ENCODE peak calls at places on chromosome 2, in eight cellular contexts. N, D, V, I, G, J, A and W are unnamed samples.

GRCh38 chr2:69241039-69241586 is 145.9 kb downstream of the GFPT1 start:
- DNase-seq in J (no peak), G (no peak), A (no peak), D (no peak), V (no peak), I (no peak), N (no peak), W (peak; percentile 42)

GRCh38 chr2:15383695-15384350 is 177.3 kb downstream of the NBAS start:
- DNase-seq in N (peak; percentile 51), J (no peak), I (no peak), D (no peak), V (no peak), G (no peak), A (no peak), W (no peak)

GRCh38 chr2:120746179-120746549 is 10.5 kb downstream of the GLI2 start:
- DNase-seq in D (no peak), A (no peak), J (no peak), I (no peak), G (no peak), V (no peak), N (no peak), W (peak; percentile 19)

GRCh38 chr2:128054104-128054503 is 26.2 kb upstream of the SAP130 start:
- DNase-seq in D (no peak), I (no peak), N (no peak), A (no peak), G (no peak), J (no peak), V (no peak), W (no peak)

GRCh38 chr2:237511421-237511820 is 24.4 kb downstream of the MLPH start:
- DNase-seq in D (no peak), G (no peak), I (no peak), V (no peak), J (no peak), N (no peak), A (no peak), W (no peak)

GRCh38 chr2:70367722-70368323 is 66.0 kb upstream of the FAM136A start:
- DNase-seq in J (no peak), V (no peak), N (no peak), G (peak; percentile 50), A (peak; percentile 15), I (no peak), D (no peak), W (no peak)

GRCh38 chr2:147846382-147847081 is 1.7 kb downstream of the ACVR2A start:
- DNase-seq in D (no peak), V (no peak), J (no peak), I (no peak), N (no peak), A (no peak), G (peak; percentile 29), W (no peak)

GRCh38 chr2:26238301-26238958 is 6.0 kb downstream of the HADHA start:
- DNase-seq in J (no peak), A (no peak), N (no peak), I (no peak), V (no peak), D (no peak), G (no peak), W (no peak)

GRCh38 chr2:177712462-177712861 is 319.9 kb downstream of the AGPS start:
- DNase-seq in N (no peak), I (no peak), G (no peak), D (no peak), J (no peak), A (no peak), V (no peak), W (no peak)

GRCh38 chr2:215750763-215751162 is 262.6 kb downstream of the MREG start:
- DNase-seq in A (no peak), D (peak; percentile 36), I (no peak), N (no peak), G (no peak), J (no peak), V (no peak), W (no peak)

GRCh38 chr2:20884829-20885228 is 61.9 kb upstream of the LDAH start:
- DNase-seq in G (no peak), A (no peak), D (no peak), V (no peak), I (no peak), J (no peak), N (no peak), W (no peak)

GRCh38 chr2:226478121-226478809 is 321.4 kb downstream of the IRS1 start:
- DNase-seq in J (no peak), G (peak; percentile 56), D (no peak), V (no peak), N (peak; percentile 67), I (peak; percentile 85), A (peak; percentile 82), W (peak; percentile 98)

GRCh38 chr2:164771897-164772296 is 69.7 kb downstream of the COBLL1 start:
- DNase-seq in N (no peak), D (no peak), V (no peak), J (no peak), A (no peak), G (no peak), I (no peak), W (no peak)

GRCh38 chr2:240974771-240975572 is 23.4 kb upstream of the SNED1 start:
- DNase-seq in D (peak; percentile 47), I (no peak), G (no peak), A (no peak), J (no peak), N (peak; percentile 11), V (peak; percentile 19), W (no peak)

GRCh38 chr2:158079672-158080071 is 22.0 kb upstream of the UPP2 start:
- DNase-seq in J (no peak), N (no peak), G (peak; percentile 28), D (no peak), A (no peak), I (no peak), V (no peak), W (no peak)

GRCh38 chr2:71101656-71102055 is 28.4 kb downstream of the MCEE start:
- DNase-seq in V (no peak), N (no peak), J (no peak), A (no peak), D (no peak), I (no peak), G (peak; percentile 83), W (no peak)

DNA sequence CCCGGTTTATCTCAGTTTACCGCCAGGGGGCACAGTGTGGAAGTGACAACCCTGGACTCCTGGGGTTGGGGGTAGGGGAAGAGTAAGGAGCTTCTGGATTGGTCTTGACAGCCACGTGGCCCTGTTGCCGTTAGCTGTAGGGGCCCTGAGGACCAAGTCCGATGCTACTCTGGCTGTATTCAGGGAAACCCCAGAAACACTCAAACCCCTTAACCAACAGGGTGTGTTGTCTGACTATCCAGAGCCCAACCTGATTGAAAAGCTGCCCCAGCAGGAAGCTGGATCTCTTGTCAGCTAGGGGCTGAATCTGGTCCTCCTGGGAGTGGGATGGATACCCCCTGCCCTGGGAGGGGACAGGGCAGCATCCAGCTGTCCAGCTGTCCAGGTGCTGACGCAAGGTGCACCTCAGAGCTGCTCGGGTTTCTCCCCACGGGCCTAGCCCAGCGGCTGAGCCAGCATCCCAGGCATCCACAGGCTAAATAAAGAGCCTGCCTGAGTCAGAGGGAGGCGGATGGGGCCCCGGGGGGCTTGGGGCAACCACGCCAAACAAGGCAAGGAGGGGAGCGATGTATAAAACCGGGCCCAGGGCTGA is 3.1 kb upstream of the GMPPA start:
- DNase-seq in A (peak; percentile 64), V (no peak), J (peak; percentile 27), I (peak; percentile 76), G (peak; percentile 37), D (peak; percentile 49), N (peak; percentile 88), W (peak; percentile 45)
- H3K27me3 ChIP-seq in A (no peaks in the 10 kb centered on the region), V (peaks cover 62% of the 10 kb centered on the region), J (peaks cover 17% of the 10 kb centered on the region), I (peaks cover 5% of the 10 kb centered on the region), G (no peaks in the 10 kb centered on the region), D (peaks cover 34% of the 10 kb centered on the region), N (no peaks in the 10 kb centered on the region), W (no peaks in the 10 kb centered on the region)

GRCh38 chr2:54979645-54980044 is 70.6 kb downstream of the RTN4 start:
- DNase-seq in A (no peak), D (no peak), N (no peak), I (no peak), V (no peak), J (no peak), G (peak; percentile 71), W (no peak)
- H3K4me1 ChIP-seq in A (peaks cover 10% of the 10 kb centered on the region), D (no peaks in the 10 kb centered on the region), N (peaks cover 89% of the 10 kb centered on the region), I (no peaks in the 10 kb centered on the region), V (peaks cover 84% of the 10 kb centered on the region), J (peaks cover 19% of the 10 kb centered on the region), G (peaks cover 39% of the 10 kb centered on the region), W (peaks cover 12% of the 10 kb centered on the region)

DNA sequence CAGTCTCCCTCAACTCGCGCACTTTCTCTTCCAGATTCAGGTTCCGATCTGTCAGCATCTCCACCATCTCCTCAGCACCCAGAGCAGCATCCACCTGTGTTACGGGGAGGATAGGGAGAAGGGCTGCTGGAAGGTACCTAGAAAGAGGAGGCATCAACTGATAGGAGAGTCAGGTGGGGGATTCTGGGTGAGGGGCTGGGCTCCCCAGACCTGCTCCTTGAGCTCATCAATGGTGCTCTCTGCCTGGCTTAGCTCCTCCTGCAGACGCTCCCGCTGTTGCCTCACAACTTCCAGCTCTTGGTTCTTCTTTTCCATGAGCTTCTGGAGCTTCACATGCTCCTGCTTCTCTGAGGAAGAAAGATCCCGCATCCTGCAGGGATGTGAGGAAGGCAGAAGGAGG is 10.1 kb downstream of the DCTN1 start:
- DNase-seq in I (no peak), V (no peak), J (no peak), G (no peak), N (no peak), D (no peak), A (no peak), W (no peak)
- H3K36me3 ChIP-seq in I (peaks cover 66% of the 10 kb centered on the region), V (peaks cover 76% of the 10 kb centered on the region), J (peaks cover 63% of the 10 kb centered on the region), G (peaks cover 20% of the 10 kb centered on the region), N (peaks cover 9% of the 10 kb centered on the region), D (peaks cover 52% of the 10 kb centered on the region), A (peaks cover 4% of the 10 kb centered on the region), W (peaks cover 72% of the 10 kb centered on the region)

GRCh38 chr2:173355132-173355865 is 627 bp downstream of the CDCA7 start:
- DNase-seq in D (peak; percentile 19), V (peak; percentile 61), A (peak; percentile 28), I (peak; percentile 65), J (peak; percentile 6), G (peak; percentile 53), N (peak; percentile 69), W (peak; percentile 82)
- H3K27me3 ChIP-seq in D (peaks cover 9% of the 10 kb centered on the region), V (peaks cover 60% of the 10 kb centered on the region), A (no peaks in the 10 kb centered on the region), I (no peaks in the 10 kb centered on the region), J (peaks cover 5% of the 10 kb centered on the region), G (no peaks in the 10 kb centered on the region), N (no peaks in the 10 kb centered on the region), W (no peaks in the 10 kb centered on the region)